ENCODE peak calls at places on chromosomes 13 and 19, in ten cellular contexts. W is heart left ventricle, E is OCI-LY7, F is cardiac muscle cell, D is mammary epithelial cell, K is heart right ventricle, P is body of pancreas, R is aorta, B is K562, Y is tibial nerve. V is an unnamed sample. For H3K9me3 and H3K4me1, the result is how much of the 10 kb centered on the place peaks cover.

GRCh38 chr19:2176336-2176994 is 12.7 kb downstream of the DOT1L start:
- DNase-seq in W (no peak), E (no peak), F (no peak), D (peak), K (no peak), P (no peak), R (no peak), B (no peak), Y (no peak), V (no peak)

GRCh38 chr13:80055804-80056203 is 285.1 kb downstream of the SPRY2 start:
- DNase-seq in W (no peak), E (no peak), F (no peak), D (no peak), K (no peak), P (no peak), R (no peak), B (no peak), Y (no peak), V (no peak)

GRCh38 chr13:73960474-73960873 is 173.7 kb downstream of the KLF12 start:
- DNase-seq in W (no peak), E (no peak), F (no peak), D (no peak), K (no peak), P (no peak), R (no peak), B (no peak), Y (no peak), V (no peak)

GRCh38 chr13:112861876-112862615 is 107.0 kb upstream of the MCF2L start:
- DNase-seq in W (no peak), E (no peak), F (no peak), D (no peak), K (no peak), P (no peak), R (peak), B (no peak), Y (no peak), V (no peak)

GRCh38 chr19:6947745-6948144 is 60.4 kb downstream of the ADGRE1 start:
- DNase-seq in W (no peak), E (no peak), F (no peak), D (no peak), K (no peak), P (no peak), R (no peak), B (no peak), Y (no peak), V (no peak)

GRCh38 chr13:32267836-32268439 is 47.2 kb downstream of the ZAR1L start:
- DNase-seq in W (no peak), E (peak), F (no peak), D (peak), K (no peak), P (peak), R (no peak), B (no peak), Y (no peak), V (no peak)

GRCh38 chr13:108597943-108598342 is 31.5 kb upstream of the MYO16 start:
- DNase-seq in W (no peak), E (no peak), F (no peak), D (peak), K (no peak), P (no peak), R (no peak), B (no peak), Y (no peak), V (no peak)

GRCh38 chr13:33479066-33479465 is 193.5 kb upstream of the STARD13 start:
- DNase-seq in W (no peak), E (no peak), F (no peak), D (no peak), K (no peak), P (no peak), R (no peak), B (no peak), Y (no peak), V (no peak)

GRCh38 chr19:29277107-29277506 is 64.2 kb upstream of the UQCRFS1 start:
- DNase-seq in W (no peak), E (peak), F (peak), D (no peak), K (no peak), P (no peak), R (no peak), B (peak), Y (no peak), V (no peak)

GRCh38 chr13:90947976-90948375 is 399.5 kb upstream of the MIR17HG start:
- DNase-seq in W (no peak), E (no peak), F (no peak), D (no peak), K (no peak), P (no peak), R (no peak), B (no peak), Y (no peak), V (no peak)

GRCh38 chr19:49655570-49656455 is 9.8 kb downstream of the IRF3 start:
- DNase-seq in W (no peak), E (no peak), F (no peak), D (no peak), K (no peak), P (no peak), R (no peak), B (no peak), Y (no peak), V (no peak)

GRCh38 chr13:21130116-21130515 is 46.2 kb downstream of the SKA3 start:
- DNase-seq in W (no peak), E (no peak), F (no peak), D (no peak), K (no peak), P (no peak), R (no peak), B (no peak), Y (no peak), V (no peak)

GRCh38 chr13:31595568-31595967 is 143.8 kb upstream of the RXFP2 start:
- DNase-seq in W (no peak), E (no peak), F (no peak), D (no peak), K (no peak), P (no peak), R (no peak), B (no peak), Y (no peak), V (no peak)

GRCh38 chr13:23794267-23795161 is 94.7 kb downstream of the MIPEP start:
- DNase-seq in W (no peak), E (peak), F (no peak), D (peak), K (no peak), P (no peak), R (no peak), B (no peak), Y (no peak), V (no peak)

GRCh38 chr13:78608705-78609463 is 5.5 kb upstream of the POU4F1 start:
- DNase-seq in W (no peak), E (no peak), F (no peak), D (no peak), K (no peak), P (no peak), R (peak), B (no peak), Y (no peak), V (no peak)

GRCh38 chr13:113090806-113091205 is 14.8 kb upstream of the F7 start:
- DNase-seq in W (peak), E (no peak), F (no peak), D (no peak), K (no peak), P (no peak), R (peak), B (no peak), Y (no peak), V (no peak)

GRCh38 chr19:18086590-18087138 is at the start of gene IL12RB1:
- DNase-seq in W (no peak), E (peak), F (no peak), D (no peak), K (no peak), P (no peak), R (no peak), B (no peak), Y (no peak), V (no peak)

GRCh38 chr19:18089726-18090125 is 3.0 kb upstream of the IL12RB1 start:
- DNase-seq in W (no peak), E (no peak), F (no peak), D (no peak), K (no peak), P (no peak), R (no peak), B (no peak), Y (no peak), V (no peak)

GRCh38 chr19:18093439-18094161 is 4.0 kb upstream of the MAST3 start:
- DNase-seq in W (no peak), E (peak), F (no peak), D (peak), K (no peak), P (no peak), R (no peak), B (peak), Y (no peak), V (no peak)

GRCh38 chr19:18090545-18091216 is 3.9 kb upstream of the IL12RB1 start:
- DNase-seq in W (no peak), E (no peak), F (no peak), D (no peak), K (no peak), P (no peak), R (no peak), B (peak), Y (no peak), V (no peak)

DNA sequence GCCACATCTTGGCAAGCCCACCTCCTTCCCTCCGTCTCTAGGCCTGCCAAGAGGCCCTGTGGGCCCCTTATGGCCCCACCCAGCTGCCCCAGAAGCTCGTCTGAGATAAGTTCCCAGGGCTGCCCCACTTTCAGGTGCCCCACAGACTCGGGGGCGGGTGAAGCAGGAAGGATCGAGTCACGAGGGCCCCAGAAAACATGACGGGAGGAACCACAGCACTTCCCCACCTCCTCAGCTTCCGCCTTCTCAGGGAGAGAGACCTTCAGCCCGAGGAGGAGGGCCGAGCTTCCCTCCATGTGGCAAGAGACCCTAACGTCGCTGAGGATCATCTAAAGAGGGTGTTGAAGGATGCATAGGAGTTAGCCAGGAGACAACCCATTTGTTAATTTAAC is 4.5 kb upstream of the IL12RB1 start:
- DNase-seq in W (peak), E (peak), F (no peak), D (no peak), K (peak), P (no peak), R (no peak), B (peak), Y (no peak), V (no peak)
- H3K4me3 ChIP-seq in W (no peak), E (peak), F (no peak), D (no peak), K (no peak), P (no peak), R (no peak), B (no peak), Y (no peak), V (no peak)

GRCh38 chr19:17497149-17497798 is 14.2 kb upstream of the PGLS start:
- DNase-seq in W (no peak), E (no peak), F (no peak), D (no peak), K (no peak), P (no peak), R (no peak), B (no peak), Y (no peak), V (no peak)
- H3K9me3 ChIP-seq in W (under half), E (under half), F (under half), D (under half), K (under half), P (under half), R (under half), B (under half), Y (under half), V (under half)

GRCh38 chr13:98481511-98481951 is 95.4 kb downstream of the STK24 start:
- DNase-seq in W (no peak), E (no peak), F (no peak), D (no peak), K (no peak), P (no peak), R (no peak), B (no peak), Y (no peak), V (no peak)
- H3K4me1 ChIP-seq in W (half or more), E (under half), F (half or more), D (half or more), K (half or more), P (half or more), R (under half), B (under half), Y (under half), V (under half)

GRCh38 chr19:14505488-14506239 is 9.7 kb upstream of the GIPC1 start:
- DNase-seq in W (peak), E (peak), F (peak), D (peak), K (peak), P (peak), R (peak), B (peak), Y (no peak), V (no peak)

GRCh38 chr19:14512420-14512961 is 5.7 kb downstream of the DNAJB1 start:
- DNase-seq in W (no peak), E (no peak), F (no peak), D (no peak), K (no peak), P (no peak), R (no peak), B (no peak), Y (no peak), V (no peak)

GRCh38 chr19:14507704-14508246 is 10.4 kb downstream of the DNAJB1 start:
- DNase-seq in W (no peak), E (no peak), F (peak), D (peak), K (no peak), P (no peak), R (no peak), B (peak), Y (no peak), V (no peak)

GRCh38 chr19:14511245-14511625 is 7.0 kb downstream of the DNAJB1 start:
- DNase-seq in W (no peak), E (no peak), F (no peak), D (no peak), K (no peak), P (no peak), R (no peak), B (no peak), Y (no peak), V (no peak)

GRCh38 chr19:14509382-14509781 is 8.8 kb downstream of the DNAJB1 start:
- DNase-seq in W (no peak), E (no peak), F (no peak), D (no peak), K (no peak), P (no peak), R (no peak), B (no peak), Y (no peak), V (no peak)
- H3K4me3 ChIP-seq in W (no peak), E (no peak), F (no peak), D (no peak), K (no peak), P (no peak), R (no peak), B (no peak), Y (no peak), V (no peak)

DNA sequence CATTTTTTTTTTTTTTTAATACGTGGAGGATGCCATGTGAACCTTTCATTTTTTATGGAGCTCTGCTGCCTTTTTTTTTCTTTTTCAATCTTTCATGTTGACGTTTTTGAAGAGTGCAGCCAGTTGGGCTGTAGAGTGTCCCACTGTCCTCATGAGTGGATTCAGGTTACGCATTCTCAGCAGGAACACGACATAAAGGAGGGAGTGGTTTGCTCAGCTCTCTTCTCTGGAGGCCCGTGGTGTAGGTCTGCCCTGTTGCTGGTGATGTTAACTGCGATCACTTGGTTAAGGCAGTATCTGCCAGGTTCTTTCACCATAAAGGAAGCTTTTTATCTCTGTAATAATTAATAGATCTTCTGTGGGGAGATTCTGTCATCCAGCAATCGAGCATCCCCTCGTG is 26.7 kb upstream of the CACNG8 start:
- DNase-seq in W (no peak), E (no peak), F (no peak), D (no peak), K (no peak), P (no peak), R (no peak), B (no peak), Y (no peak), V (no peak)
- H3K9me3 ChIP-seq in W (under half), E (under half), F (under half), D (under half), K (under half), P (under half), R (under half), B (under half), Y (under half), V (under half)

GRCh38 chr19:18176367-18177310 is 3.0 kb downstream of the IFI30 start:
- DNase-seq in W (no peak), E (no peak), F (no peak), D (no peak), K (no peak), P (no peak), R (no peak), B (no peak), Y (no peak), V (no peak)

GRCh38 chr19:18173572-18174294 is at the start of gene IFI30:
- DNase-seq in W (peak), E (peak), F (peak), D (no peak), K (peak), P (peak), R (peak), B (peak), Y (peak), V (no peak)

GRCh38 chr19:18173054-18173571 is 500 bp upstream of the IFI30 start:
- DNase-seq in W (peak), E (peak), F (no peak), D (no peak), K (no peak), P (no peak), R (peak), B (peak), Y (no peak), V (no peak)

GRCh38 chr19:18172331-18173053 is 1.1 kb upstream of the IFI30 start:
- DNase-seq in W (no peak), E (no peak), F (no peak), D (no peak), K (no peak), P (no peak), R (no peak), B (no peak), Y (no peak), V (no peak)

DNA sequence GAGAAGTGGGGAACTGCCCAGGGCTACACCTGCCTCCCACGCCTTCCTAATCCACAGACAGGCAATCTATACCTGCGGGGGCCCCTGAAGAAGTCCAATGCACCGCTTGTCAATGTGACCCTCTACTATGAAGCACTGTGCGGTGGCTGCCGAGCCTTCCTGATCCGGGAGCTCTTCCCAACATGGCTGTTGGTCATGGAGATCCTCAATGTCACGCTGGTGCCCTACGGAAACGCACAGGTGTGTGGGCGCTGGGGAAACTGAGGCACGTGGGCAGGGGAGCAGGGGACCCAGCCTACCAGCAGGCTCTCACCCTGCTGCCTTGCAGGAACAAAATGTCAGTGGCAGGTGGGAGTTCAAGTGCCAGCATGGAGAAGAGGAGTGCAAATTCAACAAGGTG is 1.4 kb downstream of the IFI30 start:
- DNase-seq in W (no peak), E (no peak), F (no peak), D (no peak), K (no peak), P (no peak), R (no peak), B (peak), Y (no peak), V (no peak)
- H3K4me1 ChIP-seq in W (under half), E (half or more), F (under half), D (under half), K (under half), P (under half), R (under half), B (under half), Y (under half), V (under half)

GRCh38 chr13:46555722-46556121 is 2.8 kb downstream of the LRCH1 start:
- DNase-seq in W (no peak), E (no peak), F (no peak), D (no peak), K (no peak), P (no peak), R (no peak), B (no peak), Y (no peak), V (no peak)
- H3K4me3 ChIP-seq in W (peak), E (peak), F (no peak), D (no peak), K (no peak), P (no peak), R (no peak), B (no peak), Y (no peak), V (no peak)

DNA sequence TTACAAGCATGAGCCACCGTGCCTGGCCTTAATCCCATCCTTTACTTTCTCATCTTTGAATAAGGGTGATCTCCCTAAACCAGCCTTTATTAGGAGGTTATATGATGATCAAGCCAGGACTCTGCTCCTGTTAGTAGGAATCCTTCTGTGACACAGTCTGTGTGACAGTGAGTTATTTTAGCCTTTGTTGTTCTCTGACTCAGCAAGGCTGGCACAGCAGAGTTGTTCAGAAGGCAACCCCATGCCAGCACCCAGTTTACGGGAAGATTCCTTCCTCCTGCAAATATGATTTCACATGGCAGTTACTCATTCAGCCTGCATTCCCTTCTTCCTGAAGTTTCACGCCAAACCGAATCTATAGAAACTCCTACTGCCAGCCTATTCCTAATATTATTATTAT is 10.5 kb upstream of the MIER2 start:
- DNase-seq in W (peak), E (no peak), F (no peak), D (no peak), K (no peak), P (no peak), R (peak), B (no peak), Y (no peak), V (no peak)
- H3K9me3 ChIP-seq in W (under half), E (under half), F (under half), D (under half), K (under half), P (under half), R (under half), B (under half), Y (under half), V (under half)